ENCODE peak calls at places on chromosomes 3 and 15, in five cellular contexts. T, J, Z, L and R are unnamed samples.

GRCh38 chr3:56928379-56929068 is 126.8 kb upstream of the ARHGEF3 start:
- DNase-seq in T (peak), J (no peak), Z (no peak), L (peak), R (no peak)

GRCh38 chr15:41914406-41914805 is 20.6 kb upstream of the SPTBN5 start:
- DNase-seq in T (no peak), J (peak), Z (no peak), L (no peak), R (no peak)

GRCh38 chr15:59280855-59281254 is 74.2 kb downstream of the LDHAL6B start:
- DNase-seq in T (no peak), J (no peak), Z (no peak), L (no peak), R (no peak)

GRCh38 chr3:195823998-195824397 is 12.3 kb upstream of the MUC4 start:
- DNase-seq in T (no peak), J (no peak), Z (no peak), L (peak), R (no peak)

GRCh38 chr3:29465836-29466235 is 185.0 kb downstream of the RBMS3 start:
- DNase-seq in T (no peak), J (no peak), Z (no peak), L (peak), R (no peak)

GRCh38 chr3:151107177-151107576 is 21.7 kb downstream of the MED12L start:
- DNase-seq in T (no peak), J (no peak), Z (no peak), L (no peak), R (no peak)

GRCh38 chr3:14389133-14390115 is 13.0 kb upstream of the SLC6A6 start:
- DNase-seq in T (peak), J (no peak), Z (no peak), L (no peak), R (no peak)

GRCh38 chr15:30923429-30923828 is 19.7 kb downstream of the FAN1 start:
- DNase-seq in T (no peak), J (peak), Z (no peak), L (no peak), R (no peak)

GRCh38 chr3:179544981-179545645 is 17.6 kb upstream of the ACTL6A start:
- DNase-seq in T (no peak), J (no peak), Z (no peak), L (peak), R (no peak)

GRCh38 chr15:68183886-68184285 is 21.2 kb downstream of the CALML4 start:
- DNase-seq in T (no peak), J (no peak), Z (no peak), L (no peak), R (no peak)

GRCh38 chr3:119579366-119580147 is at the start of gene ADPRH:
- DNase-seq in T (no peak), J (peak), Z (peak), L (peak), R (peak)

GRCh38 chr3:108091498-108092259 is 848 bp upstream of the CD47 start:
- DNase-seq in T (peak), J (no peak), Z (no peak), L (peak), R (no peak)

GRCh38 chr15:80785335-80785734 is 6.2 kb downstream of the CEMIP start:
- DNase-seq in T (no peak), J (no peak), Z (no peak), L (peak), R (no peak)

GRCh38 chr3:28476194-28476593 is 127.6 kb upstream of the AZI2 start:
- DNase-seq in T (peak), J (no peak), Z (no peak), L (peak), R (no peak)

GRCh38 chr3:111809196-111809595 is 49.9 kb upstream of the PHLDB2 start:
- DNase-seq in T (no peak), J (no peak), Z (no peak), L (peak), R (no peak)

GRCh38 chr15:96230557-96231181 is 99.8 kb upstream of the NR2F2 start:
- DNase-seq in T (no peak), J (no peak), Z (no peak), L (peak), R (no peak)

GRCh38 chr3:1723726-1724125 is 374.9 kb upstream of the CNTN4 start:
- DNase-seq in T (no peak), J (no peak), Z (no peak), L (no peak), R (no peak)

GRCh38 chr3:101169516-101169915 is 150.9 kb downstream of the IMPG2 start:
- DNase-seq in T (no peak), J (no peak), Z (no peak), L (no peak), R (no peak)

GRCh38 chr3:101170047-101170771 is 150.2 kb downstream of the IMPG2 start:
- DNase-seq in T (no peak), J (no peak), Z (no peak), L (no peak), R (no peak)

GRCh38 chr3:101171797-101172196 is 148.6 kb downstream of the IMPG2 start:
- DNase-seq in T (no peak), J (no peak), Z (no peak), L (no peak), R (no peak)

GRCh38 chr3:101172516-101172915 is 147.9 kb downstream of the IMPG2 start:
- DNase-seq in T (no peak), J (no peak), Z (no peak), L (no peak), R (no peak)

DNA sequence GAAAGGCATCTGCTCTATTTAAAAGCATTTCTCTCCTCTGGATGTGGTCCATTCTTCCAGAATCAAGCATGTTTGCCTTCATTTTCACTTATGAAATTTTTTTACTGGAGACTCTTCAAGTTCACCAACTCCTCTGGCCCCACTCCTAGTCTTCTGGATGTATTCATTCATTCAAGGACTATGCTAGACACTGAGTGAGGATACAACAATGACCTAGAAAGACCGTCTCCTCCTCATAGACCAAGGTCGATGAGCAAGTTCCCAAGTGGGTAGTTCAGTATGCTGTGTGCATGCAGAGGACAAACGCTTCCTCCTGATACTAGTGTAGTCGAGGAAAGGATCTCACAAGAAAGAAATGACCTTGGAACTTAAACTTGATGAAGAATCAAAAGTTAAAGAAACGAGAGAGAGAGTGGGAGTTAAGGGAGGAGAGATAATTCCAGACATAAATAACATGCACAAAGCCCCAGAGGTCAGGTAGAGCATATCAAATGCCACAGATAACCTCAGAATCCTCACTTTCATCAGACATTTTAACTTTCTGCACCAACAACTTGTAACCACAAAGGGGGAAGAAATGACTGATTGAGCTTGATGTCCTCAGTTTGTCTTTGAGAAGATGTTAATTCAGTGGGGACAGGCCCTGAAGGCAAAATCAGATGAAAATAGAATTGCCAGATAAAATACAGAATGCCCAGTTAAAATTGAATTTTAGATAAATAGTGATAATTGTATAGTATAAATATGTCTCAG is 149.4 kb downstream of the IMPG2 start:
- DNase-seq in T (no peak), J (no peak), Z (no peak), L (no peak), R (no peak)
- H3K27ac ChIP-seq in T (no peak), J (no peak), Z (peak), L (no peak), R (no peak)

GRCh38 chr15:88015228-88015860 is 241.2 kb downstream of the NTRK3 start:
- DNase-seq in T (no peak), J (no peak), Z (peak), L (no peak), R (no peak)
- TF ChIP-seq CTCF in T (no peak), J (no peak), Z (no peak), L (no peak), R (no peak)

DNA sequence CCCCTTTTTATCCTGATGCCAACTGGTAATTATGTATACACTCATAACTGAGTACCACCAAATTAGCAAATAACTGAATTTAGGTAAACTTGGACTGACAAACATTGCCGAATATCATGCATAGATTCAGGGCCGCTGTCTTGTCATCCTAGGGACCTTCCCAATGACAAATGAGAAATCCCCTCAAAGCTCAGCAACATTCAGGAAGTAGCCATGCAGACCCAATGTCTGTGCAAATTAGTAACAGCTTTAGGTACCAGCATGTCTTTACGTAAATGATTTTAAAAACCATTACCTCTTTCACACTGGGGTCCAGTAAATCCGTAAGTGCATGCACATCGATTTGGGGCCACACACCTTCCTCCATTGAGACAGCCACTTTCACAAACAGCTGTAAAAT is 49.5 kb downstream of the FBN1 start:
- DNase-seq in T (no peak), J (no peak), Z (no peak), L (no peak), R (no peak)
- H3K4me3 ChIP-seq in T (no peak), J (no peak), Z (no peak), L (no peak), R (no peak)

DNA sequence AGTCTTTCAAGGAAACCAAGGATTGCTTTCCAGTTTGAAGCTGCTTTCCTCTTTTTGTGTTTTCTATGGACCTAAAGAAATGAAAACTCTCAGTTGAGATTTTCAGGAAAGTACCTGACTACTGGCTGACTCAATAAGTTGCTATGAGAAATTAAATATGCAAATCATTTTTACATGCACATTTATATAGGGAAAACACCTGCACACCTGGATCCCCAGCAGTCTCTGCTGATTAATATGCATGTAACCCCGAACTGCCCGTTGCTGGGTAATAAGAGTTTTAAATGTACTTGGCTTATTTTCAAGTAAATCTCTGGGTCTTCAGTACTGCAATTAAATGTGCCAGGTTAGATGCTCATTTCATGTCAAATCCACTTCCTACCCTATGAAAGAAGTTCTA is 77.2 kb downstream of the KBTBD8 start:
- DNase-seq in T (no peak), J (no peak), Z (no peak), L (no peak), R (no peak)
- H3K27ac ChIP-seq in T (no peak), J (no peak), Z (no peak), L (no peak), R (no peak)

DNA sequence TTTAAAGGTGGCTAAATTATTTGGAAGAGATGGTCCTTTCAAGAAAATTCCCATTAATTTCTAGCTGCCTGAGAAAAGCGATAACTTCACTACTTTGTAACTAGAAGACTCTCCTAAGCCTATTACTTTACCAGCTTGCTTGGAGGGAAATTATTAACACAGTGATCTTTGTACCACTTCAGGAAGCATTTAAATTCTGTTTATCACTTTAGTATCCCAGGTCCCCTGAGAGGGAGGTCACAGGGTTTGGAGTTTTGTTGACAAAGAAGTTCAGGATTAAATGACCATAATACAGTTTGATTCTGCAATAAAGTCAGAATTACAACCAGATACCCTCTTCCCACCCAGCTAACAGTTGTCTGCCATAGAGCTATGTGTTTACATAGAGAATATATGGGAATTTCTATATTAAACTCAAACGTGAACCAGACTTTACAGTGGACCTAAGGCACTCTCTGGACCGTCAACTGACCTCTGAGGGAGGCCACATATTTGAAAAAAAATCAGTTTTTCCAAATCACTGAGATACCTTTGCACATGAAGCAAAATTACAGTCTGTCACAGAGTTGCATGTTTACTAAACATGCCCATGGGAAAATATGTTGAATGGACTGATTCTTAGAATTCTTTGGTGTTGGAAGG is 3.0 kb downstream of the SLC27A2 start:
- DNase-seq in T (no peak), J (no peak), Z (no peak), L (no peak), R (no peak)
- TF ChIP-seq CTCF in T (no peak), J (no peak), Z (no peak), L (no peak), R (no peak)

GRCh38 chr3:138448631-138449030 is 14.2 kb downstream of the ESYT3 start:
- DNase-seq in T (no peak), J (no peak), Z (no peak), L (peak), R (no peak)

GRCh38 chr3:138450181-138450580 is 15.8 kb downstream of the ESYT3 start:
- DNase-seq in T (no peak), J (peak), Z (no peak), L (no peak), R (no peak)

GRCh38 chr3:138450704-138451424 is 16.4 kb downstream of the ESYT3 start:
- DNase-seq in T (no peak), J (no peak), Z (no peak), L (no peak), R (no peak)

GRCh38 chr3:138451595-138452162 is 17.3 kb downstream of the ESYT3 start:
- DNase-seq in T (no peak), J (no peak), Z (no peak), L (no peak), R (no peak)

DNA sequence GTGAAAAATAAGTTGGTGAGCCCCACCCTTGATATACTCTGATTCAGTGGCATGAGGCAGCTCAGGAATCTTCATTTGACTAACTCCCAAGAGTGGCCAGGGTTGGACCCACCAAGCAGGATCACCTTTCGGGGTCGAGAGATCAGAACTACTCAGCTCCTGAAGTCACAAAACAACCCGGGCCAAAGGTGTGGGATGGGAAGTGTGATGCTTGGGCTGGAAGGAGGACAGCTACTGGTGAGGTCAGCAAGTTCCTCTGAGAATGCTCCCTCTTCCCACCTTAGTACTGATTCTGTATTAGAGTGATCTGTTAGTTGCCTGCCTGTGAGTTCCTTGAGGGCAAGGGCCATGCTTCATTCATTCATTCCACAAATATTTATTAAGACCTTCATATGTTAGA is 15.1 kb downstream of the ESYT3 start:
- DNase-seq in T (no peak), J (no peak), Z (no peak), L (no peak), R (no peak)
- H3K4me3 ChIP-seq in T (no peak), J (no peak), Z (no peak), L (no peak), R (no peak)

GRCh38 chr3:55474213-55474632 is 12.9 kb downstream of the WNT5A start:
- DNase-seq in T (no peak), J (no peak), Z (no peak), L (peak), R (no peak)

GRCh38 chr3:55471522-55472280 is 15.4 kb downstream of the WNT5A start:
- DNase-seq in T (no peak), J (no peak), Z (no peak), L (no peak), R (no peak)

GRCh38 chr3:55471084-55471483 is 16.0 kb downstream of the WNT5A start:
- DNase-seq in T (no peak), J (no peak), Z (no peak), L (no peak), R (no peak)

GRCh38 chr3:55476515-55476914 is 10.6 kb downstream of the WNT5A start:
- DNase-seq in T (no peak), J (no peak), Z (no peak), L (peak), R (no peak)

DNA sequence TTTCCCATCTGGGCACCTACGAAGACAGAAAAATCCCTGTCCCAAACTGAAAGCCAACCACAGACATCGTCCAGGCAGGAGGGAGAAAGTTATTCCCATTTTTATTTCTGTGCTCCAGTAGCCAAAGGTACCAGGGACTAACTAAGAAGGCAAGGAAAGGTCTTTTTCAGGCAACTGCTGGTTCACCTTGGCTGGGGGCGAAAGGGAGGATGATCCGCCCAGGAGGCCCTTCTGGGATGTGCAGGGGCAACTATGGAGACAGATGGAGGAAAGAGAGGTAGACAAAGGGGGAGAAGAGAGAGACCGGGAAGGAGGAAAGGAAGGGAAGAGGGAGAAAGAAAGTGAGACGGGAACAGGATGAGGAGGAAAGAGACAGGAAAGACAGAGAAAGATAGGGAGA is 13.3 kb downstream of the WNT5A start:
- DNase-seq in T (no peak), J (no peak), Z (no peak), L (no peak), R (no peak)
- H3K27ac ChIP-seq in T (no peak), J (no peak), Z (no peak), L (no peak), R (no peak)

DNA sequence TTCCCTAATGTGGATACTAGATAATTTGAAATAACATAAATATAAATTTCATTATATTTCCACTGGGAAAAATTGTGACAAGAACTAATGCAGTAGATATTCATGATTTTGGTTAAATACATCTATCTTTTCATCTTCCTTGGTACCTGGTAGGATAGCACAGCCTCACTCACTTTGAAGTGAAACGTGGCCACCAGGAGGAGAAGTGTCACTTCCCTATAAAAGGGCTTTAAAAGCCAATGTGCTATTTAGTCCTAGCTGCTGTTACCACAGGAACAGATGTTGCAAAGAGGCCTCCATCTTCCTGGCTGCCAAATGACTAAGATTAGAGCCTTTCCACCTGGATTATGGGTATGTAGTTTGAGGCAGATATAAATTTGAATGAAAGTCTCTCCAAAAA is 140.0 kb downstream of the PLOD2 start:
- DNase-seq in T (no peak), J (no peak), Z (no peak), L (no peak), R (no peak)
- TF ChIP-seq CTCF in T (no peak), J (no peak), Z (no peak), L (no peak), R (no peak)

GRCh38 chr3:53806182-53807116 is 39.8 kb downstream of the CHDH start:
- DNase-seq in T (no peak), J (no peak), Z (no peak), L (peak), R (no peak)
- H3K4me3 ChIP-seq in T (no peak), J (no peak), Z (no peak), L (no peak), R (no peak)